ENCODE peak calls at places on chromosomes 16 and 17, in ten cellular contexts. One of them, this sample, is unnamed. For H3K4me1, the result is how much of the 10 kb centered on the place peaks cover.

GRCh38 chr16:86025706-86026105 is 126.7 kb downstream of the IRF8 start:
- DNase-seq in IMR-90: no peak
- DNase-seq in tibial nerve: no peak
- DNase-seq in stomach: no peak
- DNase-seq in A549: no peak
- DNase-seq in breast epithelium: no peak
- DNase-seq in endothelial cell of umbilical vein: no peak
- DNase-seq in K562: no peak
- DNase-seq in Peyer's patch: no peak
- DNase-seq in uterus: no peak
- DNase-seq in this sample: no peak

GRCh38 chr16:68426355-68426652 is 22.0 kb downstream of the SMPD3 start:
- DNase-seq in uterus: no peak
- DNase-seq in stomach: no peak
- DNase-seq in K562: no peak
- DNase-seq in endothelial cell of umbilical vein: no peak
- DNase-seq in breast epithelium: peak
- DNase-seq in Peyer's patch: no peak
- DNase-seq in A549: no peak
- DNase-seq in tibial nerve: no peak
- DNase-seq in IMR-90: no peak
- DNase-seq in this sample: no peak

GRCh38 chr17:62755139-62755851 is 52.8 kb downstream of the MARCHF10 start:
- DNase-seq in A549: peak
- DNase-seq in K562: no peak
- DNase-seq in IMR-90: peak
- DNase-seq in uterus: no peak
- DNase-seq in Peyer's patch: no peak
- DNase-seq in stomach: no peak
- DNase-seq in endothelial cell of umbilical vein: no peak
- DNase-seq in tibial nerve: no peak
- DNase-seq in breast epithelium: no peak
- DNase-seq in this sample: no peak

GRCh38 chr17:79361221-79361734 is 249.6 kb downstream of the RBFOX3 start:
- DNase-seq in uterus: no peak
- DNase-seq in Peyer's patch: no peak
- DNase-seq in stomach: no peak
- DNase-seq in breast epithelium: no peak
- DNase-seq in K562: no peak
- DNase-seq in IMR-90: no peak
- DNase-seq in tibial nerve: no peak
- DNase-seq in endothelial cell of umbilical vein: no peak
- DNase-seq in A549: no peak
- DNase-seq in this sample: no peak

GRCh38 chr16:8346291-8346690 is 244.0 kb downstream of the TMEM114 start:
- DNase-seq in Peyer's patch: no peak
- DNase-seq in tibial nerve: no peak
- DNase-seq in IMR-90: no peak
- DNase-seq in breast epithelium: no peak
- DNase-seq in A549: no peak
- DNase-seq in uterus: no peak
- DNase-seq in K562: peak
- DNase-seq in endothelial cell of umbilical vein: no peak
- DNase-seq in stomach: no peak
- DNase-seq in this sample: no peak

GRCh38 chr16:63745456-63745855 is 1376.4 kb downstream of the CDH11 start:
- DNase-seq in A549: no peak
- DNase-seq in stomach: no peak
- DNase-seq in Peyer's patch: no peak
- DNase-seq in uterus: no peak
- DNase-seq in IMR-90: no peak
- DNase-seq in breast epithelium: no peak
- DNase-seq in K562: no peak
- DNase-seq in tibial nerve: no peak
- DNase-seq in endothelial cell of umbilical vein: no peak
- DNase-seq in this sample: no peak

GRCh38 chr17:39926588-39927100 is 757 bp downstream of the ORMDL3 start:
- DNase-seq in uterus: peak
- DNase-seq in tibial nerve: no peak
- DNase-seq in stomach: peak
- DNase-seq in K562: peak
- DNase-seq in Peyer's patch: peak
- DNase-seq in breast epithelium: peak
- DNase-seq in endothelial cell of umbilical vein: peak
- DNase-seq in A549: no peak
- DNase-seq in IMR-90: no peak
- DNase-seq in this sample: no peak

GRCh38 chr16:4290236-4290830 is 17.5 kb upstream of the TFAP4 start:
- DNase-seq in A549: peak
- DNase-seq in stomach: no peak
- DNase-seq in endothelial cell of umbilical vein: no peak
- DNase-seq in Peyer's patch: no peak
- DNase-seq in breast epithelium: no peak
- DNase-seq in IMR-90: peak
- DNase-seq in uterus: no peak
- DNase-seq in K562: no peak
- DNase-seq in tibial nerve: no peak
- DNase-seq in this sample: no peak

GRCh38 chr16:64375386-64375980 is 746.4 kb downstream of the CDH11 start:
- DNase-seq in K562: no peak
- DNase-seq in Peyer's patch: no peak
- DNase-seq in breast epithelium: no peak
- DNase-seq in endothelial cell of umbilical vein: no peak
- DNase-seq in stomach: no peak
- DNase-seq in uterus: no peak
- DNase-seq in IMR-90: peak
- DNase-seq in A549: no peak
- DNase-seq in tibial nerve: no peak
- DNase-seq in this sample: no peak

GRCh38 chr17:71902931-71903506 is 217.8 kb upstream of the SOX9 start:
- DNase-seq in breast epithelium: no peak
- DNase-seq in tibial nerve: no peak
- DNase-seq in endothelial cell of umbilical vein: no peak
- DNase-seq in Peyer's patch: no peak
- DNase-seq in IMR-90: peak
- DNase-seq in stomach: no peak
- DNase-seq in A549: no peak
- DNase-seq in uterus: no peak
- DNase-seq in K562: no peak
- DNase-seq in this sample: no peak

GRCh38 chr16:19136549-19137196 is 22.9 kb downstream of the ITPRIPL2 start:
- DNase-seq in IMR-90: peak
- DNase-seq in A549: no peak
- DNase-seq in stomach: no peak
- DNase-seq in Peyer's patch: no peak
- DNase-seq in K562: no peak
- DNase-seq in endothelial cell of umbilical vein: no peak
- DNase-seq in tibial nerve: peak
- DNase-seq in breast epithelium: no peak
- DNase-seq in uterus: no peak
- DNase-seq in this sample: no peak

GRCh38 chr17:56866496-56866895 is 32.5 kb downstream of the DGKE start:
- DNase-seq in breast epithelium: no peak
- DNase-seq in stomach: no peak
- DNase-seq in IMR-90: no peak
- DNase-seq in uterus: no peak
- DNase-seq in A549: peak
- DNase-seq in Peyer's patch: no peak
- DNase-seq in endothelial cell of umbilical vein: peak
- DNase-seq in tibial nerve: no peak
- DNase-seq in K562: no peak
- DNase-seq in this sample: no peak
- TF ChIP-seq CTCF in breast epithelium: no peak
- TF ChIP-seq CTCF in stomach: no peak
- TF ChIP-seq CTCF in IMR-90: no peak
- TF ChIP-seq CTCF in uterus: no peak
- TF ChIP-seq CTCF in A549: peak
- TF ChIP-seq CTCF in Peyer's patch: no peak
- TF ChIP-seq CTCF in endothelial cell of umbilical vein: peak
- TF ChIP-seq CTCF in tibial nerve: no peak
- TF ChIP-seq CTCF in K562: no peak
- TF ChIP-seq CTCF in this sample: no peak

DNA sequence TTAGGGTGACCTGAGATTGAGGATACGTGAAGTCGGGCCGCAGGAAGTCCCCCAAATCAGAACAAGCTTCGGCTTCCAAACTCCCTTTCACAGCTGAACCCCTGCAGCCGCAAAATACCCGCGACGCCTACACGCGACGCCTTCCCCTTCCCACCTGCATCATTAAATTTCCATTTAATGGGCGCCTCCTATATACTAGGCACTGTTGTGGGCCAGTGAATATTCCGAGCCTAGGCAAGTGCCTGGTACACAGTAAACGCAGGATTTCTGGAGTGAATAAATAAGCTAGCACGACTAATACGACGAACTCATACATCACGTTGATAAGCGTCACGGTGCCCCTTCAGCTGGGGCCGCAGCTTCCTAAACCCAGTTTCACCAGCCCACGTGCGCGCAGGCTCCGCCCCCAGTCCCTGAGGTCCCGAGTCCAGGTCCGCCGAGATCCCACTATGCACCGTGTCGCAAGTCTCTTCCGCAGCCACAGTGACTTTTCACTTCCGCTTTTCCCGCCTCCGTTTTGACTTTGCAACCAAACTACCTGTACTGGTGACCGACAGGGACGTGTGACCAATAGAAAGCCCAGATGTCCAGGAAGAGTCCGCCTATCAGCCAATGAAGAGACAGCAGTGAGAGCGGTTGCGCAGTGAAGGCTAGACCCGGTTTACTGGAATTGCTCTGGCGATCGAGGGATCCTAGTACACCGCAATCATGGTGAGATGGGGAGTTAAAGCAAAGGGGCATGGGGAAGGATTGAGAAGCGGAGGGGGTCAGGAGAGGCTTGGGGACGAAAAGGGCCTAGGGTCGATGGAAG is at the start of gene PSMB3:
- DNase-seq in IMR-90: peak
- DNase-seq in K562: peak
- DNase-seq in Peyer's patch: peak
- DNase-seq in A549: peak
- DNase-seq in tibial nerve: peak
- DNase-seq in endothelial cell of umbilical vein: peak
- DNase-seq in breast epithelium: peak
- DNase-seq in stomach: peak
- DNase-seq in uterus: peak
- DNase-seq in this sample: peak
- TF ChIP-seq POLR2A in IMR-90: peak
- TF ChIP-seq POLR2A in K562: peak
- TF ChIP-seq POLR2A in Peyer's patch: peak
- TF ChIP-seq POLR2A in A549: peak
- TF ChIP-seq POLR2A in tibial nerve: peak
- TF ChIP-seq POLR2A in endothelial cell of umbilical vein: peak
- TF ChIP-seq POLR2A in breast epithelium: no peak
- TF ChIP-seq POLR2A in stomach: peak
- TF ChIP-seq POLR2A in uterus: peak
- TF ChIP-seq POLR2A in this sample: peak

GRCh38 chr16:87844809-87845208 is 24.5 kb downstream of the SLC7A5 start:
- DNase-seq in tibial nerve: no peak
- DNase-seq in A549: no peak
- DNase-seq in stomach: no peak
- DNase-seq in uterus: no peak
- DNase-seq in breast epithelium: no peak
- DNase-seq in K562: no peak
- DNase-seq in endothelial cell of umbilical vein: no peak
- DNase-seq in IMR-90: no peak
- DNase-seq in Peyer's patch: no peak
- DNase-seq in this sample: no peak

GRCh38 chr16:87845213-87845612 is 24.1 kb downstream of the SLC7A5 start:
- DNase-seq in endothelial cell of umbilical vein: no peak
- DNase-seq in tibial nerve: no peak
- DNase-seq in uterus: no peak
- DNase-seq in K562: no peak
- DNase-seq in breast epithelium: no peak
- DNase-seq in A549: peak
- DNase-seq in stomach: no peak
- DNase-seq in IMR-90: no peak
- DNase-seq in Peyer's patch: no peak
- DNase-seq in this sample: no peak

GRCh38 chr16:87843678-87844373 is 25.5 kb downstream of the SLC7A5 start:
- DNase-seq in IMR-90: no peak
- DNase-seq in tibial nerve: no peak
- DNase-seq in K562: no peak
- DNase-seq in uterus: no peak
- DNase-seq in breast epithelium: no peak
- DNase-seq in A549: peak
- DNase-seq in endothelial cell of umbilical vein: no peak
- DNase-seq in stomach: no peak
- DNase-seq in Peyer's patch: no peak
- DNase-seq in this sample: no peak

GRCh38 chr16:87845807-87846619 is 23.3 kb downstream of the SLC7A5 start:
- DNase-seq in stomach: no peak
- DNase-seq in K562: no peak
- DNase-seq in A549: no peak
- DNase-seq in Peyer's patch: no peak
- DNase-seq in uterus: no peak
- DNase-seq in endothelial cell of umbilical vein: no peak
- DNase-seq in IMR-90: no peak
- DNase-seq in breast epithelium: no peak
- DNase-seq in tibial nerve: no peak
- DNase-seq in this sample: no peak

DNA sequence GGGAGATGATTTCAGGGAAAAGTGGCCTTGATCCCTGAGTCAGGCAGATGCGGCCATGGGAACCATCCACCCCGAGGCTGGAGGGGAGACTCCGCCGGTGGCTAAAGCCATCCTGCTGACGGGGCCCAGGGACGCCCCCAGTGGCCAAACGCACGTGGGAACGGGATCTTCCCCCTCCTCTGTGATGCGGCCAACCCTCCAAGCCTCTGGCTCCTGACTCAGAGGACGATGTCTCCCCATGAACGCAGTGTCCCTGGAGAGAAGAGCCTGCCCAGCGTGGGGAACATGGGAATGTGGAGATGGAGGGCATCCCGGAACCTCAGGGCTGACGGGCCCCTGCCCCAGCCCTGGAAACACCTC is 25.0 kb downstream of the SLC7A5 start:
- DNase-seq in K562: no peak
- DNase-seq in uterus: no peak
- DNase-seq in breast epithelium: no peak
- DNase-seq in stomach: no peak
- DNase-seq in IMR-90: peak
- DNase-seq in Peyer's patch: no peak
- DNase-seq in endothelial cell of umbilical vein: no peak
- DNase-seq in A549: no peak
- DNase-seq in tibial nerve: no peak
- DNase-seq in this sample: no peak
- H3K4me1 ChIP-seq in K562: half or more
- H3K4me1 ChIP-seq in uterus: under half
- H3K4me1 ChIP-seq in breast epithelium: under half
- H3K4me1 ChIP-seq in stomach: under half
- H3K4me1 ChIP-seq in IMR-90: under half
- H3K4me1 ChIP-seq in Peyer's patch: under half
- H3K4me1 ChIP-seq in endothelial cell of umbilical vein: under half
- H3K4me1 ChIP-seq in A549: half or more
- H3K4me1 ChIP-seq in tibial nerve: under half
- H3K4me1 ChIP-seq in this sample: half or more

DNA sequence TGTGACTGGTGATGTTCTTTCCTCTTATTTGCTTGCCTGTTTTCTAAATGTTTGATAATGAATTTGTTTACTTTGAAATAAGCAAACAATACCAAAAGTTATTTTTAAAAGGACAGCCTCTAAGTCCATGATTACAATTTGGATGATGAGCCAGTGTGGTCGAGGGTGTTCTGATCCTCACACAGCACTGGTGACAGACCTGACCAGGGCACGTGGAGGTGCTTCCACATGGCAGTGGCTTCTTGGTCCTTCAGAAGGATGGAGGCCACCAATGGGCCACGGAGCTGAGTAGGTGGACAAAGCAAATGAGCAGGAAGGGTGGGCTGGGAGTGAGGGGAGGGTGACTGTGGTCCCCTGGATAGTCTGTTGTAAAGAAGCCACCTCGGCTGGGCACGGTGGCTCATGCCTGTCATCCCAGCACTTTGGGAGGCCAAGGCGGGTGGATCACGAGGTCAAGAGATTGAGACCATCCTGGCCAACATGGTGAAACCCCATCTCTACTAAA is 4.2 kb upstream of the TEX19 start:
- DNase-seq in K562: no peak
- DNase-seq in endothelial cell of umbilical vein: no peak
- DNase-seq in tibial nerve: no peak
- DNase-seq in breast epithelium: no peak
- DNase-seq in stomach: no peak
- DNase-seq in A549: no peak
- DNase-seq in uterus: no peak
- DNase-seq in IMR-90: no peak
- DNase-seq in Peyer's patch: no peak
- DNase-seq in this sample: no peak
- TF ChIP-seq CTCF in K562: no peak
- TF ChIP-seq CTCF in endothelial cell of umbilical vein: no peak
- TF ChIP-seq CTCF in tibial nerve: no peak
- TF ChIP-seq CTCF in breast epithelium: no peak
- TF ChIP-seq CTCF in stomach: no peak
- TF ChIP-seq CTCF in A549: no peak
- TF ChIP-seq CTCF in uterus: no peak
- TF ChIP-seq CTCF in IMR-90: no peak
- TF ChIP-seq CTCF in Peyer's patch: no peak
- TF ChIP-seq CTCF in this sample: no peak

This sample was measured in esophagus squamous epithelium.